ENCODE peak calls at places on chromosome X, in nine cellular contexts. E is CD8-positive, alpha-beta T cell; H is ascending aorta; Q is heart right ventricle; U is suprapubic skin; C is H9; Z is astrocyte; R is hepatocyte; Y is BE2C. I is an unnamed sample.
A peak's percentile ranks its signal among the peaks of the same experiment; 100 is the strongest.

GRCh38 chrX:8579602-8580001 is 115.0 kb downstream of the VCX3B start:
- DNase-seq in U (no peak), Z (no peak), R (no peak), Y (no peak), C (no peak), H (no peak), Q (no peak), E (no peak), I (peak; percentile 32)

GRCh38 chrX:115940348-115940747 is 230.2 kb upstream of the AGTR2 start:
- DNase-seq in E (no peak), C (no peak), Z (no peak), U (no peak), Y (no peak), Q (no peak), H (no peak), R (no peak), I (no peak)

GRCh38 chrX:121886557-121886956 is 839.1 kb downstream of the GLUD2 start:
- DNase-seq in U (no peak), R (no peak), Y (no peak), Q (no peak), C (no peak), Z (no peak), E (no peak), H (no peak), I (no peak)

GRCh38 chrX:123590842-123591491 is 141.9 kb downstream of the THOC2 start:
- DNase-seq in Y (no peak), Z (peak; percentile 49), Q (no peak), C (no peak), R (peak; percentile 8), E (no peak), U (no peak), H (no peak), I (no peak)

GRCh38 chrX:115350696-115351408 is 61.3 kb downstream of the LUZP4 start:
- DNase-seq in Y (peak; percentile 74), H (no peak), R (peak; percentile 47), Q (no peak), E (no peak), U (no peak), Z (no peak), C (no peak), I (no peak)

GRCh38 chrX:140249122-140249521 is 255.7 kb downstream of the SOX3 start:
- DNase-seq in E (no peak), U (no peak), Y (no peak), Q (no peak), C (no peak), R (no peak), H (no peak), Z (no peak), I (no peak)

GRCh38 chrX:38803609-38804480 is 2.6 kb downstream of the MID1IP1 start:
- DNase-seq in H (peak; percentile 90), Y (peak; percentile 91), U (peak; percentile 88), Q (peak; percentile 77), C (peak; percentile 96), Z (peak; percentile 32), R (peak; percentile 90), E (peak; percentile 42), I (peak; percentile 89)

GRCh38 chrX:107205770-107206696 is at the start of the genes DNAAF6 and NUP62CL:
- DNase-seq in Z (peak; percentile 10), C (peak; percentile 91), H (peak; percentile 65), E (peak; percentile 63), U (peak; percentile 77), Y (peak; percentile 69), R (peak; percentile 70), Q (peak; percentile 45), I (peak; percentile 75)

GRCh38 chrX:20254712-20255299 is 11.9 kb downstream of the RPS6KA3 start:
- DNase-seq in Z (peak; percentile 56), Y (no peak), C (no peak), E (no peak), Q (no peak), U (no peak), R (no peak), H (no peak), I (no peak)

GRCh38 chrX:147875866-147876596 is 35.7 kb upstream of the FMR1 start:
- DNase-seq in C (no peak), Z (no peak), R (peak; percentile 51), Y (no peak), U (no peak), H (no peak), Q (no peak), E (no peak), I (no peak)

GRCh38 chrX:133655914-133656265 is 240.6 kb upstream of the GPC4 start:
- DNase-seq in U (no peak), C (no peak), Y (no peak), E (no peak), R (no peak), Q (no peak), H (no peak), Z (no peak), I (no peak)

DNA sequence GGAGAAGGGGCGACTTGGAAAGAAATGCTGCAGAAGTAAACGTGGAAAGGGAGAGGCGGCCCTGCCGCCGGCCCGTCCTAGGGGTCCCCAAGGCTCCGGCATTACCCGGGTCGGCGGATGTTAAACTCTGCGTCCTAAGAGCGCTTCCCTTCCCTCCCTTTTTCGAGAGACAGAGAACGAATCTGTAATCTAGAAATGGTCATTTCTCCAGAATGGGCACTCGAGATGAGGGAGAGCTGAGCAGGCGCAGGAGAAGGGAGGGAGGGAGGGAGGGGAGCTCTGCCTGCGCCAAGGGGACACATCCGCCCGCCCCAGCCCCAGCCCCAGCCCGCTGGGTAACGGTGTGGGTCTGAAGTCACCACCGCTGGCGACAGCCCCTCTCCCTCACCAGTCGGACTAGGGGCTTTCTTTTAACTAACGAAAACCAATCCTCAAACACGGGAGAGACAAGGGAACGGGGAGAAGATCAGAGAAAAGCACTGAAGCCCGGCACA is 1.7 kb downstream of the HCFC1 start:
- DNase-seq in Q (no peak), R (no peak), U (no peak), H (no peak), Z (peak; percentile 18), C (no peak), E (peak; percentile 40), Y (no peak), I (peak; percentile 44)
- H3K4me1 ChIP-seq in Q (peaks cover 34% of the 10 kb centered on the region), R (peaks cover 27% of the 10 kb centered on the region), U (peaks cover 58% of the 10 kb centered on the region), H (peaks cover 18% of the 10 kb centered on the region), Z (peaks cover 36% of the 10 kb centered on the region), C (peaks cover 4% of the 10 kb centered on the region), E (peaks cover 54% of the 10 kb centered on the region), Y (peaks cover 10% of the 10 kb centered on the region), I (peaks cover 62% of the 10 kb centered on the region)

GRCh38 chrX:25527596-25527995 is 511.8 kb upstream of the ARX start:
- DNase-seq in H (no peak), C (no peak), R (no peak), Q (no peak), E (no peak), Z (no peak), U (no peak), Y (no peak), I (no peak)

GRCh38 chrX:25523574-25523973 is 507.8 kb upstream of the ARX start:
- DNase-seq in C (peak; percentile 45), Q (peak; percentile 18), H (no peak), Z (no peak), R (peak; percentile 65), U (no peak), Y (peak; percentile 24), E (no peak), I (no peak)

GRCh38 chrX:25519258-25519657 is 503.5 kb upstream of the ARX start:
- DNase-seq in Y (no peak), H (no peak), Q (no peak), Z (no peak), R (no peak), E (no peak), C (no peak), U (no peak), I (no peak)

GRCh38 chrX:25524150-25524549 is 508.4 kb upstream of the ARX start:
- DNase-seq in C (no peak), E (no peak), H (no peak), U (no peak), Z (no peak), R (peak; percentile 59), Y (no peak), Q (no peak), I (no peak)
- TF ChIP-seq CTCF in C (no peak), E (no peak), H (no peak), U (no peak), Z (no peak), R (peak; percentile 24), Y (no peak), Q (no peak), I (no peak)

DNA sequence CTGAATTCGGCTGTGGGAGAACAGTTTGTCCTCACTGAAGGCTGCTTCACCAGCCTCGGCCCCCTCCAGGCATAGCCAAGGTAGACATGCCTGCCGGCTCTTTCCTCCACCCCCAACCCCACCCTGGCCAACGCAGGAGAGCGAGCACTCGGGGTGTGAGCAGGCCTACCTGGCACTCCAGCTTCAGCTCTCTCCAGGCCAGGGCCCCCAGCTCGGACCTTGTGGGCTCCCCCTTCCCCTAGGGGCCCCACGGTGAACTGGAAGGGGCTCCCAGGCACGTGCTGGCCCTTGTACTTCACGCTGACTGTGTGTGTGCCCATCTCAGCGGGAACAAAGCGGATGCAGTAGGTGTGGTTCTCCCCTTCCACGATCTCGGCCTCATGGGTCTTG is 22.4 kb downstream of the FLNA start:
- DNase-seq in C (no peak), E (peak; percentile 24), Z (no peak), H (no peak), Y (peak; percentile 1), Q (no peak), U (no peak), R (no peak), I (no peak)
- H3K4me1 ChIP-seq in C (no peaks in the 10 kb centered on the region), E (peaks cover 93% of the 10 kb centered on the region), Z (no peaks in the 10 kb centered on the region), H (no peaks in the 10 kb centered on the region), Y (no peaks in the 10 kb centered on the region), Q (peaks cover 5% of the 10 kb centered on the region), U (peaks cover 7% of the 10 kb centered on the region), R (no peaks in the 10 kb centered on the region), I (peaks cover 21% of the 10 kb centered on the region)

GRCh38 chrX:22278375-22278774 is 5.7 kb downstream of the CBLL2 start:
- DNase-seq in H (no peak), C (no peak), U (no peak), Q (no peak), Z (no peak), R (no peak), E (no peak), Y (no peak), I (no peak)
- TF ChIP-seq CTCF in H (no peak), C (peak; percentile 64), U (no peak), Q (no peak), Z (no peak), R (no peak), E (no peak), Y (peak; percentile 40), I (no peak)